ENCODE peak calls at places on chromosomes 7 and 10, in seven cellular contexts. O is thoracic aorta, J is H7, G is body of pancreas, L is brain microvascular endothelial cell, E is fibroblast of lung, I is cardiac fibroblast. W is an unnamed sample.
A peak's percentile ranks its signal among the peaks of the same experiment; 100 is the strongest.

GRCh38 chr7:87354749-87355148 is 9.3 kb downstream of the CROT start:
- DNase-seq in I (no peak), O (no peak), J (no peak), E (no peak), L (no peak), G (no peak), W (no peak)

GRCh38 chr10:95133997-95134396 is 60.0 kb upstream of the ACSM6 start:
- DNase-seq in J (no peak), L (no peak), E (peak; percentile 1), G (no peak), O (no peak), I (no peak), W (no peak)

GRCh38 chr7:108525327-108525984 is 479 bp downstream of the PNPLA8 start:
- DNase-seq in O (no peak), E (peak; percentile 86), I (peak; percentile 93), G (peak; percentile 27), L (peak; percentile 57), J (peak; percentile 86), W (peak; percentile 93)

GRCh38 chr10:36119439-36119838 is 477.3 kb upstream of the FZD8 start:
- DNase-seq in G (no peak), I (no peak), L (no peak), E (no peak), J (no peak), O (no peak), W (no peak)

GRCh38 chr7:46153951-46154787 is 233.1 kb upstream of the IGFBP3 start:
- DNase-seq in O (no peak), G (no peak), J (no peak), E (peak; percentile 64), I (no peak), L (no peak), W (no peak)

GRCh38 chr7:73850781-73851207 is 8.5 kb upstream of the METTL27 start:
- DNase-seq in L (peak; percentile 95), E (peak; percentile 99), G (no peak), O (no peak), J (no peak), I (peak; percentile 97), W (peak; percentile 97)

GRCh38 chr10:108204528-108205313 is 1040.2 kb upstream of the SORCS1 start:
- DNase-seq in O (no peak), L (no peak), E (peak; percentile 1), J (peak; percentile 13), G (peak; percentile 9), I (peak; percentile 15), W (peak; percentile 30)

GRCh38 chr7:10300557-10300956 is 673.1 kb upstream of the PHF14 start:
- DNase-seq in E (no peak), G (peak; percentile 2), J (no peak), I (no peak), O (no peak), L (no peak), W (no peak)

GRCh38 chr10:128881086-128881485 is 586.0 kb upstream of the MGMT start:
- DNase-seq in I (no peak), L (no peak), E (no peak), G (no peak), J (no peak), O (no peak), W (no peak)

GRCh38 chr10:387949-388660 is 252.8 kb downstream of the ZMYND11 start:
- DNase-seq in L (no peak), E (no peak), G (peak; percentile 49), J (no peak), I (no peak), O (no peak), W (no peak)

GRCh38 chr10:35993816-35994515 is 351.9 kb upstream of the FZD8 start:
- DNase-seq in L (no peak), O (no peak), I (no peak), J (no peak), G (no peak), E (no peak), W (no peak)

GRCh38 chr7:93442478-93443224 is 131.9 kb downstream of the CALCR start:
- DNase-seq in L (peak; percentile 43), O (no peak), I (peak; percentile 43), E (peak; percentile 5), G (peak; percentile 6), J (peak; percentile 30), W (peak; percentile 47)

GRCh38 chr10:124512040-124512428 is 50.4 kb downstream of the LHPP start:
- DNase-seq in I (no peak), E (no peak), O (no peak), G (no peak), L (no peak), J (no peak), W (no peak)

GRCh38 chr7:151990567-151990966 is 34.3 kb downstream of the GALNTL5 start:
- DNase-seq in I (peak; percentile 15), E (peak; percentile 39), G (no peak), L (peak; percentile 32), J (no peak), O (no peak), W (no peak)

GRCh38 chr7:151460474-151460855 is 20.5 kb upstream of the CRYGN start:
- DNase-seq in O (no peak), I (no peak), J (no peak), L (no peak), E (no peak), G (peak; percentile 45), W (no peak)

GRCh38 chr7:137790828-137791227 is 55.9 kb downstream of the DGKI start:
- DNase-seq in I (peak; percentile 11), L (no peak), G (no peak), J (no peak), O (no peak), E (no peak), W (no peak)

DNA sequence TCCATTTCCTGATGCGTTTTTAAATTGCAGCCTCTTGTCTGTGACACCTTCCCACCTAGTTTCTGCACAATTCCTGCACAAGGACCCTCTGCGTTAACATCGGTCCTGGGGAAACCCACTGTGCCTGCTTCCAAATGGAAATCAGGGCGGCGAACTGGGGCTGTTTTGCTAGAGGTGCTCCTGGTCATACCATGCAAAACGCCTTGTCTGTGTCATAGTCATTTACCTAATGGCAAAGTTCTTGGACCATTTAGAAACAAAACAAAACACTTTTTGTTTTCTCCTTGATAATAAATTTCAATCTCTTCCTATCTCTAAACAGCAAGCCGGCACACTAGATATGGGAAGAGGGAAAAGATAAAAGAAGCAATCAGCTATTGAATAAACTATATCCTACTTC is 206.9 kb upstream of the KLF14 start:
- DNase-seq in E (no peak), J (no peak), I (no peak), L (no peak), O (no peak), G (no peak), W (no peak)
- H3K4me3 ChIP-seq in E (peak overlapping the region; percentile 75), J (no peak overlapping the region), I (peak overlapping the region; percentile 54), L (peak overlapping the region; percentile 57), O (peak overlapping the region; percentile 62), G (peak overlapping the region; percentile 23), W (no peak overlapping the region)

GRCh38 chr7:32458025-32458424 is 32.2 kb downstream of the LSM5 start:
- DNase-seq in E (no peak), L (no peak), G (no peak), O (no peak), I (no peak), J (no peak), W (no peak)
- H3K4me3 ChIP-seq in E (no peak overlapping the region), L (no peak overlapping the region), G (no peak overlapping the region), O (no peak overlapping the region), I (no peak overlapping the region), J (no peak overlapping the region), W (no peak overlapping the region)

GRCh38 chr10:114683162-114683561 is 25.1 kb upstream of the ABLIM1 start:
- DNase-seq in L (no peak), G (peak; percentile 24), J (no peak), O (no peak), E (peak; percentile 67), I (no peak), W (no peak)

GRCh38 chr10:114682532-114682931 is 24.5 kb upstream of the ABLIM1 start:
- DNase-seq in E (peak; percentile 60), I (peak; percentile 50), J (no peak), L (no peak), G (no peak), O (no peak), W (peak; percentile 27)

GRCh38 chr10:114683593-114683992 is 25.5 kb upstream of the ABLIM1 start:
- DNase-seq in L (no peak), I (no peak), O (no peak), E (no peak), G (no peak), J (no peak), W (no peak)

GRCh38 chr10:114681542-114681941 is 23.5 kb upstream of the ABLIM1 start:
- DNase-seq in L (peak; percentile 51), I (no peak), E (peak; percentile 62), O (no peak), J (no peak), G (peak; percentile 32), W (no peak)

GRCh38 chr10:114682121-114682520 is 24.0 kb upstream of the ABLIM1 start:
- DNase-seq in I (no peak), G (no peak), J (no peak), E (no peak), O (no peak), L (no peak), W (no peak)
- H3K4me3 ChIP-seq in I (no peak overlapping the region), G (no peak overlapping the region), J (no peak overlapping the region), E (no peak overlapping the region), O (no peak overlapping the region), L (no peak overlapping the region), W (no peak overlapping the region)

GRCh38 chr7:68107256-68107655 is 1110.6 kb downstream of the TYW1 start:
- DNase-seq in J (no peak), I (peak; percentile 2), L (no peak), E (peak; percentile 58), O (no peak), G (no peak), W (peak; percentile 27)
- H3K4me3 ChIP-seq in J (no peak overlapping the region), I (no peak overlapping the region), L (no peak overlapping the region), E (no peak overlapping the region), O (no peak overlapping the region), G (no peak overlapping the region), W (no peak overlapping the region)

DNA sequence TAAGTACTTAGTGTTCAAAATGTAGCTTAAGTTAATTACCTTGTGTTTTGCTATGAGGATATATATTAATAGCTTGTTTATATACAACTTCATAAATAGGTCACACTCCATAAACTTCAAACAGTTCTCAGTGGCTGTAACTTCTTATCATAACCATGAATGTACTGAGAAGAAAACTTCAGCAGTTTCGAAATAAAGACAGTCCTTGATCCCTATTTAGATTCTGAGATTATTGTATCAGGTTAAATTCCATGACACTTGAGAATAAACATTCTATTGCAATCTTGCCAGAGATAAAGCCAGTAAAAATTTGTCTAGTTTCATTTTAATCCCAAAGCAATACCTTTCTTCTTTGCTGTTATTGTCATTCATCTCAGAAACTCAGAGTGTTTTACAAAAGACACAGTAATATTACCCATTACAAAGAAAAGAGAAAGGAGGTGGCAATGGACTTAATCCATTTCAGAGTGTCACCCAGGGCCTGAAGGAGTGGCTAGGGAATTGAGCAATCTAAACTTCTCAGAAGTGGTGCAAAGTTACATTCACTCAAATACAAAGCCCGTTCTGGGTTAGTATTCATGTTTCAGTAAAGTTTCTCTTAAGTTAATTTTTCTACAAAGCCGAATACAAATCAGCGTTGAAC is 403.6 kb downstream of the SEMA3D start:
- DNase-seq in G (no peak), O (no peak), E (peak; percentile 14), J (peak; percentile 5), I (peak; percentile 45), L (no peak), W (peak; percentile 48)
- H3K4me3 ChIP-seq in G (no peak overlapping the region), O (no peak overlapping the region), E (no peak overlapping the region), J (no peak overlapping the region), I (no peak overlapping the region), L (no peak overlapping the region), W (no peak overlapping the region)